ENCODE peak calls at places on chromosomes 1 and 21, in seven cellular contexts. P is endothelial cell, Q is BJ, F is mucosa of descending colon, H is pancreas, W is WTC11, A is AG09309. L is an unnamed sample.

GRCh38 chr1:11940260-11940921 is 5.9 kb downstream of the PLOD1 start:
- DNase-seq in W (no peak), A (no peak), H (no peak), F (peak), P (no peak), Q (no peak), L (no peak)

GRCh38 chr1:58162952-58163550 is 383.5 kb downstream of the OMA1 start:
- DNase-seq in H (no peak), P (peak), Q (no peak), F (no peak), A (peak), W (peak), L (peak)

GRCh38 chr1:154720328-154721301 is 112.6 kb upstream of the ADAR start:
- DNase-seq in A (no peak), F (no peak), Q (no peak), P (no peak), W (no peak), H (no peak), L (no peak)

GRCh38 chr1:93177991-93178390 is 2.2 kb downstream of the TMED5 start:
- DNase-seq in F (no peak), W (no peak), A (no peak), Q (no peak), P (no peak), H (no peak), L (no peak)

GRCh38 chr1:154755858-154756730 is 114.0 kb downstream of the KCNN3 start:
- DNase-seq in F (no peak), W (no peak), Q (no peak), A (no peak), H (no peak), P (no peak), L (peak)

GRCh38 chr1:28775121-28775942 is 36.6 kb upstream of the OPRD1 start:
- DNase-seq in H (peak), W (peak), A (no peak), P (peak), Q (no peak), F (peak), L (peak)

GRCh38 chr1:113660053-113660452 is 99.2 kb downstream of the PHTF1 start:
- DNase-seq in A (no peak), P (no peak), W (no peak), H (no peak), F (no peak), Q (no peak), L (no peak)

GRCh38 chr1:218499021-218499691 is 154.0 kb downstream of the TGFB2 start:
- DNase-seq in Q (peak), A (peak), H (no peak), W (no peak), F (no peak), P (no peak), L (no peak)

GRCh38 chr1:90835172-90835660 is 118.1 kb upstream of the BARHL2 start:
- DNase-seq in A (no peak), H (peak), P (peak), W (no peak), F (no peak), Q (no peak), L (peak)

GRCh38 chr21:29164330-29164942 is 34.0 kb downstream of the MAP3K7CL start:
- DNase-seq in F (no peak), W (no peak), A (peak), P (no peak), Q (no peak), H (no peak), L (no peak)

GRCh38 chr1:110428961-110429360 is 21.5 kb upstream of the LAMTOR5 start:
- DNase-seq in A (no peak), F (no peak), W (no peak), H (no peak), P (no peak), Q (no peak), L (no peak)

GRCh38 chr1:17998889-17999288 is 108.7 kb upstream of the IGSF21 start:
- DNase-seq in H (no peak), F (no peak), Q (no peak), W (no peak), A (no peak), P (no peak), L (no peak)
- TF ChIP-seq CTCF in H (no peak), F (no peak), Q (peak), W (no peak), A (peak), P (no peak), L (no peak)

GRCh38 chr1:43358121-43358745 is 548 bp upstream of the CDC20 start:
- DNase-seq in P (peak), F (no peak), W (peak), H (no peak), Q (no peak), A (no peak), L (peak)
- TF ChIP-seq CTCF in P (no peak), F (no peak), W (no peak), H (peak), Q (peak), A (peak), L (peak)

GRCh38 chr1:245278846-245279245 is 124.1 kb downstream of the KIF26B start:
- DNase-seq in Q (no peak), P (no peak), F (no peak), W (no peak), H (no peak), A (no peak), L (no peak)

GRCh38 chr1:245279346-245279745 is 124.6 kb downstream of the KIF26B start:
- DNase-seq in A (no peak), P (no peak), H (no peak), Q (no peak), F (no peak), W (no peak), L (no peak)

GRCh38 chr1:245272676-245273075 is 117.9 kb downstream of the KIF26B start:
- DNase-seq in P (no peak), F (no peak), Q (no peak), W (no peak), H (no peak), A (no peak), L (no peak)

GRCh38 chr1:245276426-245276825 is 121.6 kb downstream of the KIF26B start:
- DNase-seq in H (no peak), F (no peak), P (no peak), Q (no peak), W (no peak), A (no peak), L (no peak)

GRCh38 chr1:245277276-245277675 is 122.5 kb downstream of the KIF26B start:
- DNase-seq in H (no peak), F (peak), W (peak), P (peak), A (no peak), Q (no peak), L (peak)
- TF ChIP-seq CTCF in H (no peak), F (no peak), W (peak), P (peak), A (no peak), Q (no peak), L (peak)

DNA sequence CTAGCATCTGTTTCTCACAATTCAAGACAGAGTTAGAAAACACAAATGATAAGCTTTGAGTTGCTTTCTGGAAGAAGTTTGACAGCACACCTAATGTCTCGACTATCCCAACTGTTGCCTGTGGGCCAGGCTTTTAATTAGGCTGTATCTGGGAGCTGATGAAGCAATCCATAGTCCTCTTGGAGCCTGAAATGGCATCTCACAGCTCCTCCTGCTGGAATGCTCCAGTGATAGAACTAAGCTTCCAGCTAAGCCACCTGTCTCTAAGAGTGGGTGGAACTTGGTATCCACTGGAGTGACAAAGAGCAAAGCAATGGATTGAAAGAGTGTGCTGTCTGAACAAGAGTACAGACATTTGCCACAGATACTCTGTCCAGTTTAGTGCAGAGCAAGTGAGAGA is 605.3 kb upstream of the NR5A2 start:
- DNase-seq in P (peak), Q (peak), A (peak), W (peak), H (no peak), F (no peak), L (no peak)
- TF ChIP-seq CTCF in P (no peak), Q (peak), A (peak), W (no peak), H (no peak), F (no peak), L (no peak)

GRCh38 chr1:248824701-248825100 is 1.0 kb downstream of the SH3BP5L start:
- DNase-seq in P (no peak), A (no peak), F (no peak), H (no peak), Q (no peak), W (no peak), L (no peak)

GRCh38 chr1:248824301-248824700 is 1.4 kb downstream of the SH3BP5L start:
- DNase-seq in H (no peak), A (no peak), Q (no peak), W (no peak), P (no peak), F (no peak), L (no peak)

GRCh38 chr1:248825136-248825535 is 579 bp downstream of the SH3BP5L start:
- DNase-seq in A (no peak), F (no peak), W (no peak), P (no peak), H (no peak), Q (no peak), L (no peak)

GRCh38 chr1:248825573-248825908 is 174 bp downstream of the SH3BP5L start:
- DNase-seq in W (no peak), Q (no peak), H (no peak), F (no peak), A (no peak), P (no peak), L (no peak)

DNA sequence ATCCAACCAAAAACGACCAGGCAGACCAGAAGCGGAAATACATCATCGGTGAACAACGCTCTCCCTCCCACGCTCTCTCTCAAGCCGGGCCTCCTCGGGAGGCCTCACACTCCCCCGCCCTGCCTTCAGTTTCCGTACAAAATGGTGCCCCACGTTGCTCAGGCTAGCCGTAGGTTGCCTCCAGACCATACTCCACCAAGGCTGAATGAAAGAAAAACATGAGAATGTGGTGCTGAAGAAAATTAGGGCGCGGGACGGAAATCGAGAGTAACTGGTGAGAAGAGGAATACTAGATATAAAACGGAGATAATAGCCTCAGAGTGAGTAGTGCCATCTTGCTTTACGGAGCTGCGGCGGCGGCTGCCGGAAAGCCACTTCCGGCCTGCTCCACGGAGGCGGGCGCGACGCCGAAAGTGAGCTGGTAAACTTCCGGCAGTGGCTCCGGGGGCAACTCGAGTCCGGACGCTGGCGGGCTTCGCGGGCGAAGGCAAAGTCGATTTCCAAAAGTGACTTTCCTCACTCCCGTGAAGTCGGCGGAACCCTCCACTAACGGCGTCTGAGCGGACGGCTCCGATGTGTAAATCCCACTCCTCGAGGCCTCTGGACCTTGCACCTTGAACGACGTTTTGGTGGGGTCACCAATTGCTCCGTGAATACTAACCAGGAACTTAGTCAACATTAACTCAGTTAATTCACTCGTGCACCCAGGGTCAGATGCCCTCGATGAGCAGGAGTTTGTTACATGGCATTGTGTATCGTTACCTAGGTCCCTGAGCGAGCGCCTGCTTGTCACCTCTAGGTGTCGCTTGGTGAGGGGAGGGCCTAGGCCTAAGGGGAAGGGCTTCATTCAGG is at the start of gene SH3BP5L:
- DNase-seq in P (peak), H (peak), F (peak), W (peak), Q (peak), A (peak), L (peak)
- TF ChIP-seq CTCF in P (no peak), H (peak), F (peak), W (no peak), Q (peak), A (peak), L (peak)

GRCh38 chr1:147890177-147890790 is 12.3 kb upstream of the GJA8 start:
- DNase-seq in H (peak), F (peak), A (no peak), W (peak), P (peak), Q (no peak), L (peak)
- TF ChIP-seq CTCF in H (no peak), F (no peak), A (peak), W (peak), P (peak), Q (peak), L (peak)

GRCh38 chr1:179296356-179296755 is 2.8 kb downstream of the SOAT1 start:
- DNase-seq in W (no peak), Q (no peak), A (no peak), F (no peak), H (no peak), P (no peak), L (no peak)

GRCh38 chr1:179296831-179297377 is 3.3 kb downstream of the SOAT1 start:
- DNase-seq in A (no peak), P (no peak), F (no peak), W (no peak), Q (no peak), H (no peak), L (no peak)

GRCh38 chr1:179295356-179295755 is 1.8 kb downstream of the SOAT1 start:
- DNase-seq in W (no peak), A (no peak), P (no peak), Q (no peak), H (no peak), F (no peak), L (no peak)

GRCh38 chr1:179288977-179289376 is 4.6 kb upstream of the SOAT1 start:
- DNase-seq in W (no peak), A (no peak), F (no peak), P (no peak), Q (no peak), H (no peak), L (no peak)

GRCh38 chr1:179293340-179294327 is at the start of gene SOAT1:
- DNase-seq in H (peak), A (peak), F (peak), P (peak), W (peak), Q (peak), L (peak)
- TF ChIP-seq CTCF in H (no peak), A (peak), F (no peak), P (no peak), W (no peak), Q (no peak), L (no peak)

GRCh38 chr1:223834660-223835263 is 11.0 kb downstream of the TP53BP2 start:
- DNase-seq in P (no peak), F (no peak), H (no peak), A (no peak), Q (no peak), W (no peak), L (peak)

GRCh38 chr1:223833948-223834347 is 11.8 kb downstream of the TP53BP2 start:
- DNase-seq in W (no peak), P (no peak), H (no peak), F (no peak), Q (no peak), A (no peak), L (no peak)

GRCh38 chr1:223829678-223830077 is 16.1 kb downstream of the TP53BP2 start:
- DNase-seq in H (no peak), Q (no peak), A (no peak), F (no peak), W (no peak), P (no peak), L (no peak)

GRCh38 chr1:223832637-223832943 is 13.2 kb downstream of the TP53BP2 start:
- DNase-seq in H (no peak), P (no peak), A (no peak), Q (no peak), F (no peak), W (no peak), L (peak)

DNA sequence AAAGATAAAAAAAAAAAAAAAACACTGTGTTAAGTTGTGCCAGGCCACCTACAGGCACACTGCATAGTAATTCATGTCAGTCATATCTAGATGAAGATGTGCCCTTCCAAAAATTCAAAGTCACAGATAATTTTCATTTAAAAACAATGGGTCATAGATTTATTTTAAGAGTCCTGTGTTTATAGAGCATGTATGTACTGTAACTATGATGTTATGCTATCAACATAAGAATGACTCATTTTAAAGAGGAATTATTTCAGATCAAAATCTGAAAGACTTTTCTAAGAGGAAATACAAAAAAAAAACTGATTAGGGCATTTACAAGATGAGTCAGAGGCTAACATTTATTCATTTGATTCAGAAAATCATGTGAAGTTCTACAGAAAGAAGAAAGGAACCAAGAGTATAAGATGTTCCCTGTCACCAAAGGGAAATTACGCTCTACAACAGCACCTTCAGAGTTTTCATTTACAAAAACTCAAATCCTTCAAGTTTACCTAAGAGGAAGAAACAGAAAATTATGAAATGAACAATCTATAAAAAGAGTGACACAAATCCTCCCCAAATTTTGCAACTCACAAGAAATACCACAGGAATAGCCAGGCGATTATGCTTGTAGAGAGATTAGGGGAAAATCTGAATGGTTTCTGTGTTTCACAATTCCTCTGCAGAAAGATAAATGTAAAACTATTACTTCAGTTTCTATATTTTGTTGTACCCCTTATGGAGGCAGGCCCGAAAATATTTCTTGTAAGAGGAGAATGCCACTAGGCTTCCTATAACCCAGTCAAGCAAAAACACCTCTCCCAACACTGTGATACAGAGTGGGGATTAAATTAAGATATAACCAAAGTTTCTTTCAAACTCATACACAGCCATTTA is 13.8 kb downstream of the TP53BP2 start:
- DNase-seq in W (no peak), F (no peak), H (no peak), Q (peak), P (no peak), A (no peak), L (no peak)
- TF ChIP-seq CTCF in W (no peak), F (no peak), H (no peak), Q (no peak), P (no peak), A (peak), L (no peak)

DNA sequence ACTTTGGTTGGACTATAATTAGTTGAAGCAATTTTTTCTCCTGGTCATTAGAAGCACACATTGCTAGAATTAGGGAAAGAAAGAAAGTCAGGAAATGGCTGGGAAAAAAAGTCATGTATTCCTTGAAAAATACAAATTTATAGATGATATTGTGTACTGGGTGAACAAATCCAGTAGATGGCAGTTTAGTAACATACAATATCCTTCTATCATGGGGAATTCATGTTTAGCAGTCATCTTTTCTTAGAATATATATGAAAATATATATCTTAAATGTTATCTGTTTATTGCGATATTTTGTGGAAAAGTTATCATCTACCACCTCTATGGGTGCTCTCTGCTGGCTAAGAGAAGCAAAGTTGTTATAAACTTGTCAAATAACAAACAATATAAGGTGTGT is 13.1 kb upstream of the ZRANB2 start:
- DNase-seq in A (no peak), H (no peak), Q (no peak), F (no peak), W (no peak), P (no peak), L (no peak)
- TF ChIP-seq CTCF in A (peak), H (peak), Q (peak), F (no peak), W (no peak), P (peak), L (peak)

GRCh38 chr1:223678841-223679240 is 13.3 kb upstream of the CAPN8 start:
- DNase-seq in H (no peak), W (no peak), A (no peak), F (no peak), P (no peak), Q (no peak), L (no peak)

GRCh38 chr1:223680188-223680587 is 14.7 kb upstream of the CAPN8 start:
- DNase-seq in P (no peak), Q (no peak), H (no peak), A (no peak), F (no peak), W (no peak), L (no peak)

GRCh38 chr1:223682502-223682901 is 17.0 kb upstream of the CAPN8 start:
- DNase-seq in P (no peak), F (no peak), H (no peak), W (no peak), Q (no peak), A (no peak), L (no peak)

GRCh38 chr1:223684488-223684792 is 18.9 kb upstream of the CAPN8 start:
- DNase-seq in A (no peak), W (no peak), P (no peak), Q (no peak), H (no peak), F (no peak), L (no peak)

DNA sequence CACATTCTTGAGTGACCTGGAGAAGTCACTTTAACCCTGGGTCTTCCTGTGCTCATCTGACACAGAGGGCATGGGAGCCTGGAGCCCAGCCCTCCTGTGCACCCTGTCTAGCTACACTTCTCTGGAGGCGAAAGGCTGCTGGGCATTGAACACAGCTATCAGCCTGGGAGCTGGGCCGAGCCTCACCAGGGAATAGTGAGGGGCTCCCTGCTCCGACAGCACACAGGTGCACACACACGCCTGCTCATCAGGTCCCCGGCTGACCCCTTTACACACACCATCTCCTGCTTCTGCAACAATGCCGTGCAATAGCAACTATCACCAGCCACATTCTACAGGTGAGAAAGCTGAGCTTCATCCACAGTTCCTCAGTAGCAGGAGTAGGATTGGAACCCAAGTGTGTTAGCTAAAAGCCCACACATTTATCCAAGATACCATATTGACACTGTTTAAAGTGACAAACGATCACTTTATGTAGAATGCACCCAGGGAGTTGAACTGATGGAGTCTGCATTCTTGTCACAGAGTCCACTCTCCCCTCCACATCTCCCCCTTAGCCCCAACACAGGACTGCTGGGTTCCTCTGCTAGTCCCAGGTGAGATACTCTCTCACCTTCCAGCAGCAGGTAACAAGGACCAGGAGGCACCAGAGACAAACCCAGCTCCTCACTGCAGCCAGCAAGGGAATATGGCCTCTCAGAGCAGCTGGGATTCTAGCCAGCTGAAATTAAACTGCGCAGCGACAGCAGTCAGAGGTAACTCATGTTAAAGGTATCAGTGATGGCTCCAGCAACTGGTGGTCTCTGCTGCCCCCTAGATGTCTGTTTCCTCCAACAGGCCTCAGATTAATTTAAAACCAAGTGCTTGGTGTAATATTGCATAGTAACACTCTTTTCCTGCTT is 18.3 kb upstream of the CAPN8 start:
- DNase-seq in F (peak), P (peak), H (no peak), A (no peak), W (peak), Q (no peak), L (peak)
- TF ChIP-seq CTCF in F (peak), P (peak), H (peak), A (peak), W (peak), Q (peak), L (peak)